ENCODE peak calls at places on chromosomes 13 and 19, in nine cellular contexts. One of them, this sample, is unnamed.

GRCh38 chr19:19538767-19539166 is 702 bp downstream of the CILP2 start:
- DNase-seq in Calu3: no peak
- DNase-seq in fibroblast of the aortic adventitia: no peak
- DNase-seq in choroid plexus epithelial cell: no peak
- DNase-seq in H7: no peak
- DNase-seq in amniotic stem cell: no peak
- DNase-seq in stimulated activated CD4-positive, alpha-beta T cell treated with anti-CD3 and anti-CD28 coated beads, Interleukin-2, amount 100 ng/mL, for 48 hours: no peak
- DNase-seq in NCI-H1105 treated with DMSO at 0.1 percent for 48 hours: no peak
- DNase-seq in DMS153: no peak
- DNase-seq in this sample: no peak

GRCh38 chr13:20446405-20446804 is 79.3 kb downstream of the CRYL1 start:
- DNase-seq in Calu3: no peak
- DNase-seq in fibroblast of the aortic adventitia: no peak
- DNase-seq in choroid plexus epithelial cell: no peak
- DNase-seq in H7: no peak
- DNase-seq in amniotic stem cell: no peak
- DNase-seq in stimulated activated CD4-positive, alpha-beta T cell treated with anti-CD3 and anti-CD28 coated beads, Interleukin-2, amount 100 ng/mL, for 48 hours: no peak
- DNase-seq in NCI-H1105 treated with DMSO at 0.1 percent for 48 hours: no peak
- DNase-seq in DMS153: no peak
- DNase-seq in this sample: no peak

GRCh38 chr19:7679017-7679720 is 1.5 kb upstream of the TRAPPC5 start:
- DNase-seq in Calu3: peak
- DNase-seq in fibroblast of the aortic adventitia: no peak
- DNase-seq in choroid plexus epithelial cell: no peak
- DNase-seq in H7: no peak
- DNase-seq in amniotic stem cell: no peak
- DNase-seq in stimulated activated CD4-positive, alpha-beta T cell treated with anti-CD3 and anti-CD28 coated beads, Interleukin-2, amount 100 ng/mL, for 48 hours: peak
- DNase-seq in NCI-H1105 treated with DMSO at 0.1 percent for 48 hours: peak
- DNase-seq in DMS153: peak
- DNase-seq in this sample: no peak

GRCh38 chr13:44853641-44854040 is 135.6 kb downstream of the NUFIP1 start:
- DNase-seq in Calu3: peak
- DNase-seq in fibroblast of the aortic adventitia: no peak
- DNase-seq in choroid plexus epithelial cell: no peak
- DNase-seq in H7: no peak
- DNase-seq in amniotic stem cell: no peak
- DNase-seq in stimulated activated CD4-positive, alpha-beta T cell treated with anti-CD3 and anti-CD28 coated beads, Interleukin-2, amount 100 ng/mL, for 48 hours: no peak
- DNase-seq in NCI-H1105 treated with DMSO at 0.1 percent for 48 hours: peak
- DNase-seq in DMS153: peak
- DNase-seq in this sample: no peak

GRCh38 chr19:18745012-18745735 is 45.9 kb downstream of the COMP start:
- DNase-seq in Calu3: no peak
- DNase-seq in fibroblast of the aortic adventitia: no peak
- DNase-seq in choroid plexus epithelial cell: no peak
- DNase-seq in H7: no peak
- DNase-seq in amniotic stem cell: no peak
- DNase-seq in stimulated activated CD4-positive, alpha-beta T cell treated with anti-CD3 and anti-CD28 coated beads, Interleukin-2, amount 100 ng/mL, for 48 hours: no peak
- DNase-seq in NCI-H1105 treated with DMSO at 0.1 percent for 48 hours: no peak
- DNase-seq in DMS153: no peak
- DNase-seq in this sample: no peak

GRCh38 chr19:51440846-51441409 is 17.3 kb downstream of the SIGLEC8 start:
- DNase-seq in Calu3: no peak
- DNase-seq in fibroblast of the aortic adventitia: no peak
- DNase-seq in choroid plexus epithelial cell: peak
- DNase-seq in H7: no peak
- DNase-seq in amniotic stem cell: no peak
- DNase-seq in stimulated activated CD4-positive, alpha-beta T cell treated with anti-CD3 and anti-CD28 coated beads, Interleukin-2, amount 100 ng/mL, for 48 hours: peak
- DNase-seq in NCI-H1105 treated with DMSO at 0.1 percent for 48 hours: no peak
- DNase-seq in DMS153: no peak
- DNase-seq in this sample: peak

GRCh38 chr13:114043421-114044053 is 69.7 kb upstream of the C13orf46 start:
- DNase-seq in Calu3: no peak
- DNase-seq in fibroblast of the aortic adventitia: peak
- DNase-seq in choroid plexus epithelial cell: peak
- DNase-seq in H7: peak
- DNase-seq in amniotic stem cell: no peak
- DNase-seq in stimulated activated CD4-positive, alpha-beta T cell treated with anti-CD3 and anti-CD28 coated beads, Interleukin-2, amount 100 ng/mL, for 48 hours: no peak
- DNase-seq in NCI-H1105 treated with DMSO at 0.1 percent for 48 hours: no peak
- DNase-seq in DMS153: no peak
- DNase-seq in this sample: no peak

GRCh38 chr19:51427220-51427619 is 9.8 kb upstream of the SIGLEC10 start:
- DNase-seq in Calu3: no peak
- DNase-seq in fibroblast of the aortic adventitia: no peak
- DNase-seq in choroid plexus epithelial cell: no peak
- DNase-seq in H7: no peak
- DNase-seq in amniotic stem cell: no peak
- DNase-seq in stimulated activated CD4-positive, alpha-beta T cell treated with anti-CD3 and anti-CD28 coated beads, Interleukin-2, amount 100 ng/mL, for 48 hours: no peak
- DNase-seq in NCI-H1105 treated with DMSO at 0.1 percent for 48 hours: no peak
- DNase-seq in DMS153: no peak
- DNase-seq in this sample: no peak

GRCh38 chr13:113562085-113562749 is 22.3 kb upstream of the TFDP1 start:
- DNase-seq in Calu3: peak
- DNase-seq in fibroblast of the aortic adventitia: peak
- DNase-seq in choroid plexus epithelial cell: peak
- DNase-seq in H7: peak
- DNase-seq in amniotic stem cell: peak
- DNase-seq in stimulated activated CD4-positive, alpha-beta T cell treated with anti-CD3 and anti-CD28 coated beads, Interleukin-2, amount 100 ng/mL, for 48 hours: peak
- DNase-seq in NCI-H1105 treated with DMSO at 0.1 percent for 48 hours: peak
- DNase-seq in DMS153: peak
- DNase-seq in this sample: peak

GRCh38 chr13:49776871-49777270 is 15.6 kb downstream of the KPNA3 start:
- DNase-seq in Calu3: no peak
- DNase-seq in fibroblast of the aortic adventitia: peak
- DNase-seq in choroid plexus epithelial cell: peak
- DNase-seq in H7: no peak
- DNase-seq in amniotic stem cell: peak
- DNase-seq in stimulated activated CD4-positive, alpha-beta T cell treated with anti-CD3 and anti-CD28 coated beads, Interleukin-2, amount 100 ng/mL, for 48 hours: no peak
- DNase-seq in NCI-H1105 treated with DMSO at 0.1 percent for 48 hours: no peak
- DNase-seq in DMS153: no peak
- DNase-seq in this sample: no peak

GRCh38 chr19:3443840-3444694 is 36.3 kb downstream of the SMIM24 start:
- DNase-seq in Calu3: no peak
- DNase-seq in fibroblast of the aortic adventitia: no peak
- DNase-seq in choroid plexus epithelial cell: peak
- DNase-seq in H7: peak
- DNase-seq in amniotic stem cell: no peak
- DNase-seq in stimulated activated CD4-positive, alpha-beta T cell treated with anti-CD3 and anti-CD28 coated beads, Interleukin-2, amount 100 ng/mL, for 48 hours: no peak
- DNase-seq in NCI-H1105 treated with DMSO at 0.1 percent for 48 hours: no peak
- DNase-seq in DMS153: peak
- DNase-seq in this sample: peak

GRCh38 chr13:98798849-98799645 is 46.6 kb upstream of the SLC15A1 start:
- DNase-seq in Calu3: no peak
- DNase-seq in fibroblast of the aortic adventitia: peak
- DNase-seq in choroid plexus epithelial cell: peak
- DNase-seq in H7: no peak
- DNase-seq in amniotic stem cell: no peak
- DNase-seq in stimulated activated CD4-positive, alpha-beta T cell treated with anti-CD3 and anti-CD28 coated beads, Interleukin-2, amount 100 ng/mL, for 48 hours: no peak
- DNase-seq in NCI-H1105 treated with DMSO at 0.1 percent for 48 hours: no peak
- DNase-seq in DMS153: no peak
- DNase-seq in this sample: no peak

GRCh38 chr19:55112781-55113569 is 4.5 kb downstream of the PPP1R12C start:
- DNase-seq in Calu3: no peak
- DNase-seq in fibroblast of the aortic adventitia: no peak
- DNase-seq in choroid plexus epithelial cell: no peak
- DNase-seq in H7: peak
- DNase-seq in amniotic stem cell: no peak
- DNase-seq in stimulated activated CD4-positive, alpha-beta T cell treated with anti-CD3 and anti-CD28 coated beads, Interleukin-2, amount 100 ng/mL, for 48 hours: no peak
- DNase-seq in NCI-H1105 treated with DMSO at 0.1 percent for 48 hours: no peak
- DNase-seq in DMS153: no peak
- DNase-seq in this sample: no peak

GRCh38 chr19:18385675-18386542 is at the start of gene GDF15:
- DNase-seq in Calu3: peak
- DNase-seq in fibroblast of the aortic adventitia: peak
- DNase-seq in choroid plexus epithelial cell: peak
- DNase-seq in H7: peak
- DNase-seq in amniotic stem cell: no peak
- DNase-seq in stimulated activated CD4-positive, alpha-beta T cell treated with anti-CD3 and anti-CD28 coated beads, Interleukin-2, amount 100 ng/mL, for 48 hours: peak
- DNase-seq in NCI-H1105 treated with DMSO at 0.1 percent for 48 hours: no peak
- DNase-seq in DMS153: no peak
- DNase-seq in this sample: no peak

This sample was measured in substantia nigra.